ENCODE peak calls at places on chromosomes 16 and 17, in seven cellular contexts. U is adrenal gland; B is endodermal cell; R is left ventricle myocardium inferior; F is CD8-positive, alpha-beta T cell; Y is GM23338; W is cardiac muscle cell. C is an unnamed sample.

GRCh38 chr17:76053230-76054111 is 18.8 kb downstream of the SRP68 start:
- DNase-seq in U (no peak), B (no peak), R (no peak), F (no peak), Y (no peak), W (peak; percentile 71), C (no peak)

GRCh38 chr17:82843904-82844640 is 4.2 kb upstream of the ZNF750 start:
- DNase-seq in U (no peak), B (no peak), R (no peak), F (no peak), Y (no peak), W (no peak), C (no peak)

GRCh38 chr17:79220715-79221291 is 146.2 kb downstream of the ENGASE start:
- DNase-seq in U (no peak), B (peak; percentile 93), R (no peak), F (no peak), Y (peak; percentile 69), W (peak; percentile 63), C (no peak)

GRCh38 chr17:31389673-31390381 is 1.6 kb upstream of the RAB11FIP4 start:
- DNase-seq in U (peak; percentile 36), B (peak; percentile 65), R (no peak), F (no peak), Y (peak; percentile 23), W (no peak), C (no peak)

GRCh38 chr17:49910094-49910857 is 58.7 kb upstream of the DLX4 start:
- DNase-seq in U (no peak), B (peak; percentile 93), R (no peak), F (no peak), Y (peak; percentile 78), W (peak; percentile 18), C (no peak)

GRCh38 chr16:30651124-30652004 is 604 bp downstream of the PRR14 start:
- DNase-seq in U (peak; percentile 81), B (peak; percentile 85), R (peak; percentile 74), F (peak; percentile 67), Y (peak; percentile 72), W (peak; percentile 74), C (peak; percentile 65)

GRCh38 chr16:84467256-84467655 is 37.2 kb downstream of the MEAK7 start:
- DNase-seq in U (peak; percentile 10), B (no peak), R (no peak), F (no peak), Y (no peak), W (no peak), C (no peak)

GRCh38 chr16:84995666-84996065 is 15.7 kb downstream of the ZDHHC7 start:
- DNase-seq in U (no peak), B (no peak), R (no peak), F (no peak), Y (no peak), W (no peak), C (no peak)

GRCh38 chr17:75344664-75345063 is 55.4 kb upstream of the SLC25A19 start:
- DNase-seq in U (peak; percentile 39), B (peak; percentile 81), R (no peak), F (no peak), Y (peak; percentile 33), W (no peak), C (no peak)

GRCh38 chr17:19017401-19017800 is 12.8 kb upstream of the FAM83G start:
- DNase-seq in U (no peak), B (no peak), R (no peak), F (no peak), Y (no peak), W (no peak), C (peak; percentile 27)

GRCh38 chr17:32323784-32324590 is 18.0 kb downstream of the C17orf75 start:
- DNase-seq in U (no peak), B (peak; percentile 61), R (no peak), F (no peak), Y (no peak), W (no peak), C (peak; percentile 44)

GRCh38 chr17:36066365-36066945 is 2.4 kb downstream of the CCL18 start:
- DNase-seq in U (no peak), B (no peak), R (no peak), F (peak; percentile 32), Y (no peak), W (no peak), C (no peak)

GRCh38 chr17:81329279-81329926 is 34.3 kb upstream of the SLC38A10 start:
- DNase-seq in U (peak; percentile 93), B (peak; percentile 96), R (peak; percentile 85), F (no peak), Y (peak; percentile 68), W (no peak), C (peak; percentile 86)

GRCh38 chr16:4637501-4638166 is 13.0 kb downstream of the MGRN1 start:
- DNase-seq in U (no peak), B (peak; percentile 33), R (no peak), F (no peak), Y (no peak), W (no peak), C (no peak)

GRCh38 chr17:51540151-51540550 is 279.8 kb downstream of the UTP18 start:
- DNase-seq in U (no peak), B (no peak), R (no peak), F (no peak), Y (peak; percentile 5), W (no peak), C (no peak)

GRCh38 chr17:50033316-50033715 is 22.6 kb upstream of the ITGA3 start:
- DNase-seq in U (no peak), B (peak; percentile 18), R (no peak), F (no peak), Y (no peak), W (no peak), C (peak; percentile 7)

GRCh38 chr16:70395345-70395901 is 43.5 kb downstream of the ST3GAL2 start:
- DNase-seq in U (peak; percentile 77), B (peak; percentile 97), R (peak; percentile 63), F (peak; percentile 50), Y (peak; percentile 90), W (peak; percentile 81), C (peak; percentile 79)

GRCh38 chr16:77696149-77696548 is 26.2 kb upstream of the NUDT7 start:
- DNase-seq in U (no peak), B (no peak), R (no peak), F (no peak), Y (no peak), W (peak; percentile 14), C (no peak)

DNA sequence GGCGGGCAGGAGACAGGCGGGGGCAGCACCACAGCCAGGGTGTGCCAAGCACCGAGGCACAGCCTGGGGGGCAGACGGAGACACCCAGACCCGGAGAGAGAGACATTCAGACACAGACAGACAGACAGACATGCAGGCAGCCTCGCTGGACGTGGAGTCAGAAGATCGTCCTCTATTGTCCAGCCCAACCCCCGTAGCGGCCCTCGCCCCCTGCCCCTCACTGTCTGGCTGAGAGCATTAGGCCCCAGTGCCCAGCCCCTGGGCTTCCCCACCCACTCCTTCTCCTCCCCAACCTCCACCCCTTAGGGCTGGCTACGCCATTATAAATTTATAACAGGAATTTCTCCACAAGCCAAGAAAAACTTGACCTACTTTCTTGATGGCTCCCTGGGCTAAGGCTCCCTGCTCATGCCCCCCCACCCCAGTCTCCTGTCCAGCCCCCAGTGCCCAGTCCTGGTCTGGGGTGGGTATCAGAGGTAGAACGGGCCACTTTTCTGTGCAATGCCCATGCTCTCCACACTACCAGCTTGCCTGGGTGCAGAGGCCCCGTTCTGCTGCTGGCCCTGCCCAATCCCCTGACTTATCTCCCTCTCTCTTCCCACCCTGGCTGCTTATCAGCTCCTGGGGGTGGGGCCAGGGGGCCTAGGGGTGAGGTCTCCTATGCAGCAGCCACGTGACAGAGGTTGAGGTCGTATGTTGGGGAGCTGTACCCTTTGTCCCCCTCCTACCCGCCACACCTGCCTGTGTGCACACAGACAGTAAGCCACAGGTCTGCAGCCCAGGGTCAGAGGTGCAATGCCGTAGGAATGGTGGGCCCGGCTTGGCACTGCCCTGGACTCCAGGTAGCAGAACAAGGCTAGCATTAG is 9.9 kb downstream of the THRA start:
- DNase-seq in U (no peak), B (no peak), R (no peak), F (no peak), Y (no peak), W (peak; percentile 45), C (peak; percentile 72)
- TF ChIP-seq CTCF in U (no peak), B (no peak), R (no peak), F (no peak), Y (no peak), W (no peak), C (no peak)

DNA sequence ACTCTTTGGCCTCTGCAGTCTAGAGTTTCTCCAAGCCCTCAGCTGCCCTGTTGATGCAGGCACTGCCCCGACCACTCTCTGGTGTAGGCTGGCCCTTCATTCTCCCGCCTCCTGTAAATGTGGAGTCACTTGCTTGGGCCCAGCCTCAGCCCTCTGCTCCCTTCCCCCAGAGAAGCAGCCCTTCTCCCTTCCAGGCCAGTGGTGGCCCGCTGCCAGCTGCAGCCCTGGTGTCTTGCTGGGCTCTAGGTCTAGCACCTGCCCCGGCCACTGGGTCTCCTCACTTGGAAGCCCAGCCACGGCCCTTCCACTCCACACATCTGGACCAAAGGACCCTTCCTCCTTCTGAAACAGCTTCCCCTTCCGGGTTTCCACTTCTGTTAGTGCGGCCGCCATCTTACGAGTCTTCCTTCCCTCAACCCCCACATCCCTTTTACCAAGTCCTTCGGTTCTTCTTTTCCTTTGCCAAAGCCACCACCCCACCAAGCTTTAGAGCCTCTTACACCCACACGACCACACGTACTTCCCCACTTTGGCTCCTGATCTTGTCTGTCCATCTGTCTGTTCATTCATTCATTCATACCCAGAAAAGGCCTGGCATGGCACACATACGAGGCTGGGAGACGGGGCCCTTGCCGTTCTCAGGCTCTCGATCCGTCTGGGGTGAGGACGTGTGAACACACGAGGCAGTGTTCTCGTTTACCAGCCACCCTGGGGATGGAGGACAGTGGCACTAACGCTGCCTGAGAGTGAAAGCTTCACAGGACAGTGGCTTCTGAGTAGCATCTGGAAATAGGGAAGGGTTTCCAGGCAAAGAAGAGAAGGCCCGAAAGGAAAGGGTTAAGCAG is 68.0 kb downstream of the ABR start:
- DNase-seq in U (peak; percentile 73), B (no peak), R (peak; percentile 58), F (no peak), Y (no peak), W (no peak), C (peak; percentile 82)
- H3K4me1 ChIP-seq in U (peaks cover 27% of the 10 kb centered on the region), B (peaks cover 4% of the 10 kb centered on the region), R (peaks cover 77% of the 10 kb centered on the region), F (peaks cover 37% of the 10 kb centered on the region), Y (peaks cover 27% of the 10 kb centered on the region), W (peaks cover 38% of the 10 kb centered on the region), C (peaks cover 78% of the 10 kb centered on the region)

GRCh38 chr16:27110524-27110896 is 43.8 kb downstream of the C16orf82 start:
- DNase-seq in U (peak; percentile 36), B (no peak), R (no peak), F (no peak), Y (no peak), W (no peak), C (no peak)
- TF ChIP-seq CTCF in U (no peak), B (no peak), R (no peak), F (no peak), Y (no peak), W (no peak), C (no peak)

GRCh38 chr16:2473425-2473926 is 1.5 kb upstream of the TBC1D24 start:
- DNase-seq in U (no peak), B (peak; percentile 68), R (no peak), F (no peak), Y (peak; percentile 35), W (no peak), C (no peak)

GRCh38 chr16:2474877-2475412 is at the start of gene TBC1D24:
- DNase-seq in U (peak; percentile 90), B (peak; percentile 94), R (peak; percentile 88), F (peak; percentile 72), Y (peak; percentile 86), W (peak; percentile 93), C (peak; percentile 87)

GRCh38 chr16:2472885-2473284 is 1.8 kb downstream of the NTN3 start:
- DNase-seq in U (no peak), B (no peak), R (no peak), F (no peak), Y (no peak), W (no peak), C (no peak)

GRCh38 chr16:2475413-2476344 is 752 bp downstream of the TBC1D24 start:
- DNase-seq in U (no peak), B (peak; percentile 76), R (no peak), F (no peak), Y (peak; percentile 61), W (peak; percentile 34), C (peak; percentile 35)

GRCh38 chr16:2473999-2474876 is 689 bp upstream of the TBC1D24 start:
- DNase-seq in U (no peak), B (peak; percentile 76), R (peak; percentile 56), F (peak; percentile 50), Y (peak; percentile 46), W (peak; percentile 74), C (peak; percentile 75)
- H3K4me1 ChIP-seq in U (peaks cover 25% of the 10 kb centered on the region), B (peaks cover 7% of the 10 kb centered on the region), R (peaks cover 62% of the 10 kb centered on the region), F (peaks cover 29% of the 10 kb centered on the region), Y (peaks cover 17% of the 10 kb centered on the region), W (peaks cover 28% of the 10 kb centered on the region), C (peaks cover 26% of the 10 kb centered on the region)